ENCODE peak calls at places on chromosomes 4 and X, in four cellular contexts. L is GM23338, G is neuronal stem cell, P is H9. X is an unnamed sample.

GRCh38 chr4:26873391-26874026 is 12.9 kb downstream of the STIM2 start:
- DNase-seq in L (no peak), G (no peak), P (no peak), X (no peak)

GRCh38 chrX:145475725-145476124 is 228.4 kb downstream of the SPANXN1 start:
- DNase-seq in L (no peak), G (no peak), P (no peak), X (no peak)

GRCh38 chr4:52052475-52052780 is 1.3 kb downstream of the SPATA18 start:
- DNase-seq in L (peak), G (no peak), P (no peak), X (peak)

GRCh38 chr4:653831-654525 is 20.1 kb downstream of the ATP5ME start:
- DNase-seq in L (no peak), G (no peak), P (no peak), X (no peak)

GRCh38 chr4:188989371-188989770 is 850.1 kb downstream of the TRIML1 start:
- DNase-seq in L (no peak), G (no peak), P (no peak), X (no peak)

GRCh38 chr4:158253350-158253980 is 43.2 kb downstream of the TMEM144 start:
- DNase-seq in L (peak), G (peak), P (no peak), X (peak)

GRCh38 chrX:111270339-111270738 is at the start of gene CAPN6:
- DNase-seq in L (peak), G (peak), P (peak), X (peak)

GRCh38 chr4:70734168-70734954 is 12.6 kb downstream of the RUFY3 start:
- DNase-seq in L (no peak), G (no peak), P (no peak), X (peak)

GRCh38 chr4:110344165-110344564 is 131.8 kb upstream of the ENPEP start:
- DNase-seq in L (peak), G (peak), P (no peak), X (peak)

GRCh38 chrX:106917830-106918500 is 2.2 kb upstream of the CLDN2 start:
- DNase-seq in L (no peak), G (no peak), P (no peak), X (peak)

DNA sequence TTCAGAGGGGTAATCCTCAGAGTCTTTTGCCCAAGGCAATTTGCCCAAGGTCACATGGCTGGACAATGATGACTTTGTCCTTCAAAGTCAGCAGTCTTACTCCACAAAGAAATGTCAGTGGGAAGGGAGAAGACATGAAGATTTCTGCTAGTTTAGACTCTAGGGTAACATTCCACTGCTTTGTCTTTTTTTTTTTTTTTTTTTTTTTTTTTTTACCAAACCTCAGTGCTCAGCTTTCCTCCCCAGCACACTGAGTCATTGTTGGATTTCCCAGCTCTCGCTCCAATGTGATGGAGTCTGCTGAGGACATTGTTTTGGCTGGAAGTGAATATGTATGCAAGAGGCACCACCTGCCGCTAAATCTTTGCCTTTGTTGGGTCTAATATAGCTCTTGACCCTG is 7.2 kb upstream of the C1QTNF7 start:
- DNase-seq in L (peak), G (no peak), P (no peak), X (peak)
- H2AFZ ChIP-seq in L (no peak), G (no peak), P (no peak), X (no peak)

GRCh38 chrX:9282325-9282724 is 182.5 kb upstream of the TBL1X start:
- DNase-seq in L (no peak), G (no peak), P (no peak), X (no peak)

GRCh38 chrX:9273744-9274143 is 191.1 kb upstream of the TBL1X start:
- DNase-seq in L (no peak), G (no peak), P (no peak), X (no peak)

GRCh38 chrX:9279271-9279596 is 185.6 kb upstream of the TBL1X start:
- DNase-seq in L (no peak), G (no peak), P (no peak), X (no peak)

GRCh38 chrX:9278475-9279270 is 186.2 kb upstream of the TBL1X start:
- DNase-seq in L (no peak), G (no peak), P (no peak), X (no peak)
- H3K27ac ChIP-seq in L (no peak), G (no peak), P (no peak), X (peak)

GRCh38 chr4:25580633-25581467 is 74.8 kb upstream of the SLC34A2 start:
- DNase-seq in L (peak), G (no peak), P (peak), X (no peak)
- H2AFZ ChIP-seq in L (peak), G (peak), P (no peak), X (no peak)

GRCh38 chr4:87026795-87027495 is 92.1 kb downstream of the AFF1 start:
- DNase-seq in L (no peak), G (no peak), P (no peak), X (no peak)
- H3K27ac ChIP-seq in L (no peak), G (no peak), P (no peak), X (no peak)

GRCh38 chr4:186486172-186486571 is 69.2 kb downstream of the MTNR1A start:
- DNase-seq in L (no peak), G (peak), P (no peak), X (peak)

GRCh38 chr4:186487726-186488125 is 67.6 kb downstream of the MTNR1A start:
- DNase-seq in L (no peak), G (no peak), P (no peak), X (no peak)

GRCh38 chr4:186481998-186482790 is 73.2 kb downstream of the MTNR1A start:
- DNase-seq in L (peak), G (no peak), P (peak), X (no peak)

GRCh38 chr4:186483656-186484055 is 71.7 kb downstream of the MTNR1A start:
- DNase-seq in L (no peak), G (no peak), P (no peak), X (no peak)

GRCh38 chr4:186485621-186486062 is 69.7 kb downstream of the MTNR1A start:
- DNase-seq in L (no peak), G (peak), P (no peak), X (peak)
- H2AFZ ChIP-seq in L (peak), G (peak), P (no peak), X (peak)

GRCh38 chr4:184392748-184393334 is 81.5 kb downstream of the IRF2 start:
- DNase-seq in L (no peak), G (no peak), P (no peak), X (no peak)
- H3K27ac ChIP-seq in L (no peak), G (no peak), P (no peak), X (no peak)

DNA sequence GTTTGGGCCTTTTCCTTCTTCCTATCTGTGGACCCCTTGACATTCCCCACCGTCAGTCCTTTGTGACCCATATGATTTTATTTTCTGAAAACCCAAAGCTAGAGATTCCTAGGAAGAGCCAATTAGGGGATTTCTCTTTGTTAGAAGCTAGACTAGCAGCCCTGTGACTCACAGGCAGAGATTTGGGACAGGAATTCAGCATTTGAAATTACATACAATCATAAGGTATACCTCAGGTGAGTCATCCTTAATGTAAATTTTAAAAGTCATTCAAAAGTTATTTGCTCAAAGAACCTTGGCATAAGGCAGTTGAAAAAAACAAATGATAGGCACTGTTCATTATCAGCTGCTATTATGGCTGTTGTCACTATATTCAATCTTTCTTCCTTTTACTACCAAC is 40.6 kb downstream of the USP26 start:
- DNase-seq in L (no peak), G (no peak), P (no peak), X (peak)
- H2AFZ ChIP-seq in L (no peak), G (no peak), P (no peak), X (no peak)

DNA sequence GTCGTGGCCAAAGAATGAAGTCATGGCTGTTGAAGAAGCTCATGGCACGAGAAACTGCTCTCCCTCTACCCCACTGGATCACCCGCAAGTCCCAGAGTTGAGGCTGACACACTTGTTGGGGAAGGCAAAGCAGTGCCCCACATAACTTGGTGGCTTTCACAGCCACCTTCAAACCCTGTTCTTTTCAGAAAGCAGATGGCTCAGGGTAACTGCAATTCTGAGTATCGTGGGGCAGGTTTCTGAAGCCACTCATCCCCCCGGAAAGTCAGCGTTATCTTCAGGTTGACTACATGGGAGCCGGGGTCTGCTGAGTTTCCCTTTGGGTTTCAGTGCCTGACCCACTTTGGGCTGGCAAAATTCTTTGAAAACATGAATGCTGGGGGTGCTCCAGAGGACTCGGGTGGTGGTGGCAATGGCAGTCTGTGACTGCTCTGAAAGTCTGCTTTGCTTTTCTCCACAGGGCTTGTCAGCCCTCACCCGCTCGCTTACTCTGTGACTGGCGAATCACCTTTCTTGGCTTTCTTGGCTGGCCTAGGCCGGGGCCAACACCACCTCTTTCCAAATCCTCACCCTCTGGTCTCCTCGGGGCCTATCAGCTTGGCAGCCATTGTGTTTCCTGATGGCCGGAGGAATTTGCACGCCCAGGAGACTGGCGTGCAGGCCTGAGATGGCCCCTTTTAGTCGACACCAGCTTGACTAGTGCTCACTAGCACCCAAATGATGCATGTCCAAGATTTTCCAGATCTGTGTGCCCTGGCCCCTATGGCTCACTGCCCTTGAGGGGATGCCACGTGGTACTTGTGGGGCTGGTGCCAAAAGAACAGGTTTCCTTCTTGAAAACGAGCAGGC is 7.3 kb downstream of the PPP1R3F start:
- DNase-seq in L (no peak), G (no peak), P (no peak), X (no peak)
- H3K27ac ChIP-seq in L (no peak), G (no peak), P (no peak), X (no peak)